ENCODE peak calls at places on chromosome 9, in eight cellular contexts. F is aorta; E is left lung; B is CD4-positive, alpha-beta T cell; S is thoracic aorta; Y is RWPE2; Q is HCT116; K is iPS DF 6.9. J is an unnamed sample. For H3K9me3, the result is how much of the 10 kb centered on the place peaks cover.

GRCh38 chr9:107989544-107989943 is 500.0 kb upstream of the KLF4 start:
- DNase-seq in Y (no peak), S (no peak), E (no peak), Q (no peak), B (no peak), K (no peak), F (no peak), J (no peak)

GRCh38 chr9:37511006-37511714 is 25.4 kb downstream of the POLR1E start:
- DNase-seq in Q (peak), K (peak), B (no peak), Y (no peak), E (no peak), S (no peak), F (no peak), J (no peak)

GRCh38 chr9:89746385-89747116 is 141.7 kb downstream of the GADD45G start:
- DNase-seq in B (no peak), K (no peak), Y (no peak), Q (no peak), F (no peak), E (no peak), S (no peak), J (no peak)

GRCh38 chr9:4214506-4214905 is 85.4 kb downstream of the GLIS3 start:
- DNase-seq in Q (no peak), F (no peak), K (no peak), E (no peak), Y (no peak), S (no peak), B (no peak), J (no peak)

GRCh38 chr9:134571946-134572914 is 69.4 kb upstream of the COL5A1 start:
- DNase-seq in B (no peak), S (no peak), E (peak), K (no peak), Q (no peak), F (no peak), Y (peak), J (no peak)

GRCh38 chr9:110029422-110029814 is 178.5 kb downstream of the C9orf152 start:
- DNase-seq in B (no peak), Q (no peak), K (no peak), F (no peak), Y (no peak), E (no peak), S (no peak), J (no peak)

GRCh38 chr9:126328415-126328814 is 1.8 kb downstream of the MVB12B start:
- DNase-seq in F (no peak), Q (no peak), B (no peak), E (no peak), Y (no peak), S (no peak), K (no peak), J (no peak)

GRCh38 chr9:124297553-124297905 is 39.8 kb downstream of the NEK6 start:
- DNase-seq in B (no peak), F (peak), K (peak), Q (peak), S (no peak), E (peak), Y (peak), J (no peak)

GRCh38 chr9:6852243-6852963 is 94.6 kb downstream of the KDM4C start:
- DNase-seq in B (no peak), S (no peak), E (no peak), K (no peak), F (no peak), Y (no peak), Q (no peak), J (no peak)

GRCh38 chr9:36717276-36717675 is 144.6 kb downstream of the MELK start:
- DNase-seq in Q (no peak), B (no peak), K (no peak), F (no peak), S (no peak), E (no peak), Y (no peak), J (no peak)

GRCh38 chr9:77038281-77039036 is 19.0 kb downstream of the FOXB2 start:
- DNase-seq in E (no peak), K (no peak), Q (no peak), S (no peak), Y (no peak), F (no peak), B (no peak), J (no peak)

GRCh38 chr9:70340572-70340971 is 73.9 kb downstream of the KLF9 start:
- DNase-seq in F (no peak), S (no peak), Q (no peak), K (no peak), Y (no peak), E (no peak), B (no peak), J (no peak)

GRCh38 chr9:135648494-135649410 is 9.4 kb upstream of the GLT6D1 start:
- DNase-seq in F (no peak), Q (no peak), Y (no peak), E (no peak), S (no peak), B (no peak), K (no peak), J (no peak)
- H3K9me3 ChIP-seq in F (under half), Q (under half), Y (under half), E (under half), S (under half), B (under half), K (under half), J (under half)

GRCh38 chr9:137702615-137703379 is 84.0 kb downstream of the EHMT1 start:
- DNase-seq in B (no peak), S (no peak), E (no peak), F (no peak), K (no peak), Q (no peak), Y (no peak), J (no peak)
- H3K9me3 ChIP-seq in B (under half), S (under half), E (under half), F (under half), K (under half), Q (under half), Y (under half), J (under half)

GRCh38 chr9:118751848-118752223 is 617.4 kb downstream of the BRINP1 start:
- DNase-seq in B (no peak), Y (no peak), F (no peak), E (no peak), K (no peak), S (no peak), Q (no peak), J (no peak)
- H3K9me3 ChIP-seq in B (under half), Y (under half), F (under half), E (under half), K (under half), S (under half), Q (under half), J (under half)

DNA sequence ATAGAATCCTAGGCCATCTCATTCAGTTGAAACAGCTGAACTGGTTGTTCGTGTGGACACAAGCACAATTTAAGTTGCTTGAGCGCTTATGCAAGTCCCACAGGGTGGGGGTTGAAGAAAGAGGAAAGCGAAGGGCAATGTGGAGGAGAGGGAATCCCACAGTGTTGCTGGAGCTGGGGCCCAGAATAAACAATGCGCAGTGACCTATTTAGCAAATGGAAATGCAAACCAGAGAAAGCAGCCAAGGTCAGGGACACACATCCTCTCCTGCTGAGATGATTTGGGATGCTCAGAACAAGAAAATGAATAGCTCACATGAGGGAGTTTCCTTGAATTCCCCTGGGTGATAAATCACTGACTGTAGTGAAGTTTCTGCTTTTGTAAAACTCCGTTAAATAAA is 838.3 kb downstream of the TLE4 start:
- DNase-seq in E (no peak), Y (no peak), K (peak), S (no peak), Q (no peak), F (no peak), B (no peak), J (no peak)
- H3K9me3 ChIP-seq in E (under half), Y (under half), K (under half), S (under half), Q (under half), F (under half), B (under half), J (under half)

GRCh38 chr9:119159386-119159785 is 209.8 kb downstream of the BRINP1 start:
- DNase-seq in Q (no peak), F (no peak), E (no peak), K (no peak), S (no peak), B (no peak), Y (no peak), J (no peak)
- H3K9me3 ChIP-seq in Q (under half), F (under half), E (under half), K (under half), S (under half), B (under half), Y (under half), J (under half)

DNA sequence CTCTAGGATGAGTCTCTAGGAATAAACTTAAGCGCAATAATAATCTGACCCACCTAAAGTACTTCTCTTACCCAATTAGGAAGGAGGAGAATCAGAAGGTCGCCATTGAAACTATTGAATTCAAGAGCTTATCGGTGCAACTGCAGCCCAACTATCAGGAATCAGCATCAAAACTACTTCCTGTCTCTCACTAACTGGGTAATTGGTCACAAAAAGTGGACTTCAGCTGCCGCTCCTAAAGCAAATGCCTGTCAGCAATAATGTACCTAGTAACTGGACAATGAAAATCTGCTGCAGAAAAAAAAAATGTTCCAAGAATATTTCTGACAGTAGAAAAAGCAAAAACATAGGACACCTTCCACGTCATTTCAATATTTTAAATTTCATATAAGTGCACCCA is 3.3 kb downstream of the OR1L8 start:
- DNase-seq in K (no peak), S (no peak), Q (no peak), E (no peak), Y (no peak), F (no peak), B (no peak), J (no peak)
- H3K9me3 ChIP-seq in K (under half), S (under half), Q (under half), E (under half), Y (under half), F (under half), B (under half), J (under half)

GRCh38 chr9:40913928-40914673 is 214.4 kb downstream of the FOXD4L6 start:
- DNase-seq in S (no peak), B (no peak), K (no peak), Q (no peak), F (no peak), Y (no peak), E (no peak), J (no peak)
- H3K9me3 ChIP-seq in S (half or more), B (half or more), K (under half), Q (under half), F (under half), Y (under half), E (under half), J (half or more)

J was measured in T-helper 17 cell.